ENCODE peak calls at places on chromosomes 6 and 20, in five cellular contexts. Y is cardiac muscle cell, R is NT2/D1, C is fibroblast of lung, P is Calu3. D is an unnamed sample.

GRCh38 chr6:97697450-97697849 is 414.4 kb upstream of the MMS22L start:
- DNase-seq in R (no peak), P (no peak), Y (no peak), C (peak; percentile 86), D (no peak)

GRCh38 chr20:40535816-40536215 is 153.2 kb downstream of the MAFB start:
- DNase-seq in P (no peak), Y (no peak), C (peak; percentile 5), R (no peak), D (no peak)

GRCh38 chr6:25025919-25026301 is 90.2 kb upstream of the RIPOR2 start:
- DNase-seq in P (no peak), Y (no peak), C (peak; percentile 59), R (no peak), D (no peak)

GRCh38 chr6:40930555-40930954 is 108.5 kb downstream of the UNC5CL start:
- DNase-seq in Y (no peak), C (no peak), P (no peak), R (no peak), D (no peak)

GRCh38 chr20:3848565-3848964 is 1.9 kb downstream of the MAVS start:
- DNase-seq in P (no peak), R (no peak), C (no peak), Y (no peak), D (no peak)

GRCh38 chr20:16299892-16300291 is 273.4 kb downstream of the KIF16B start:
- DNase-seq in Y (no peak), R (no peak), P (no peak), C (no peak), D (no peak)

GRCh38 chr6:25792016-25792415 is 37.5 kb downstream of the SLC17A4 start:
- DNase-seq in P (no peak), R (no peak), Y (no peak), C (no peak), D (no peak)

GRCh38 chr6:161976569-161976968 is 702.7 kb upstream of the AGPAT4 start:
- DNase-seq in R (no peak), Y (no peak), C (no peak), P (no peak), D (no peak)

GRCh38 chr6:114611696-114612095 is 268.9 kb upstream of the HS3ST5 start:
- DNase-seq in Y (no peak), C (no peak), R (no peak), P (no peak), D (no peak)

GRCh38 chr6:22631101-22631500 is 61.7 kb downstream of the HDGFL1 start:
- DNase-seq in P (no peak), Y (no peak), R (no peak), C (peak; percentile 78), D (no peak)

GRCh38 chr6:1603708-1604346 is 5.9 kb upstream of the FOXC1 start:
- DNase-seq in R (no peak), C (no peak), P (no peak), Y (no peak), D (no peak)

GRCh38 chr20:39117486-39117885 is 155.3 kb downstream of the DHX35 start:
- DNase-seq in Y (no peak), P (peak; percentile 87), C (peak; percentile 49), R (no peak), D (no peak)

GRCh38 chr6:11197175-11197535 is 35.3 kb downstream of the NEDD9 start:
- DNase-seq in C (peak; percentile 92), Y (no peak), R (no peak), P (no peak), D (no peak)

GRCh38 chr20:58870293-58871014 is 17.9 kb downstream of the GNAS start:
- DNase-seq in C (no peak), P (peak; percentile 91), Y (peak; percentile 80), R (no peak), D (no peak)

GRCh38 chr20:60977896-60978295 is 274.2 kb upstream of the CDH4 start:
- DNase-seq in C (no peak), Y (no peak), R (no peak), P (no peak), D (no peak)

GRCh38 chr6:64012351-64013060 is 376.9 kb downstream of the PHF3 start:
- DNase-seq in P (peak; percentile 44), R (peak; percentile 28), C (peak; percentile 5), Y (peak; percentile 64), D (no peak)

GRCh38 chr20:4794846-4795245 is 73.1 kb downstream of the PRND start:
- DNase-seq in P (no peak), Y (no peak), R (no peak), C (peak; percentile 9), D (no peak)

GRCh38 chr20:52446421-52447231 is 255.0 kb upstream of the ZFP64 start:
- DNase-seq in R (no peak), P (no peak), Y (no peak), C (peak; percentile 88), D (no peak)